ENCODE peak calls at places on chromosomes 5 and 9, in nine cellular contexts. Q is stimulated activated CD4-positive, alpha-beta T cell treated with anti-CD3 and anti-CD28 coated beads, Interleukin-1b, Interleukin-23, amount 100 ng/mL, for 1 hour; Z is mucosa of gallbladder; B is central memory CD8-positive, alpha-beta T cell; T is cardiac fibroblast; L is pancreas; S is esophagus squamous epithelium; E is hypothalamus; C is T-helper 17 cell. A is an unnamed sample.

GRCh38 chr5:7412369-7412768 is 16.4 kb downstream of the ADCY2 start:
- DNase-seq in Q (no peak), Z (no peak), B (no peak), T (no peak), L (no peak), S (no peak), E (no peak), C (no peak), A (no peak)

GRCh38 chr5:76591366-76591765 is 31.8 kb downstream of the F2RL2 start:
- DNase-seq in Q (no peak), Z (no peak), B (no peak), T (no peak), L (no peak), S (no peak), E (no peak), C (no peak), A (no peak)

GRCh38 chr5:137575847-137576246 is 76.7 kb upstream of the SPOCK1 start:
- DNase-seq in Q (no peak), Z (no peak), B (no peak), T (peak), L (no peak), S (no peak), E (no peak), C (no peak), A (peak)

GRCh38 chr9:132943677-132944293 is 631 bp downstream of the TSC1 start:
- DNase-seq in Q (no peak), Z (no peak), B (no peak), T (no peak), L (no peak), S (no peak), E (peak), C (no peak), A (no peak)

GRCh38 chr5:31889131-31889561 is 250.2 kb downstream of the PDZD2 start:
- DNase-seq in Q (no peak), Z (no peak), B (no peak), T (no peak), L (no peak), S (no peak), E (no peak), C (no peak), A (no peak)

GRCh38 chr9:75979362-75979761 is 88.9 kb downstream of the PCSK5 start:
- DNase-seq in Q (no peak), Z (no peak), B (no peak), T (peak), L (no peak), S (no peak), E (no peak), C (no peak), A (no peak)

GRCh38 chr5:140481758-140482157 is 65.7 kb upstream of the EIF4EBP3 start:
- DNase-seq in Q (no peak), Z (no peak), B (no peak), T (peak), L (no peak), S (no peak), E (no peak), C (no peak), A (peak)

GRCh38 chr9:13070612-13071595 is 208.6 kb downstream of the MPDZ start:
- DNase-seq in Q (no peak), Z (no peak), B (no peak), T (no peak), L (no peak), S (no peak), E (no peak), C (no peak), A (no peak)

GRCh38 chr9:132877447-132877817 is 652 bp downstream of the AK8 start:
- DNase-seq in Q (no peak), Z (no peak), B (no peak), T (no peak), L (no peak), S (no peak), E (no peak), C (no peak), A (no peak)

GRCh38 chr9:122004589-122004988 is 88.5 kb downstream of the TTLL11 start:
- DNase-seq in Q (no peak), Z (no peak), B (no peak), T (no peak), L (no peak), S (no peak), E (no peak), C (no peak), A (no peak)

GRCh38 chr9:135479469-135480052 is at the start of gene PPP1R26:
- DNase-seq in Q (no peak), Z (no peak), B (no peak), T (no peak), L (peak), S (no peak), E (no peak), C (no peak), A (no peak)

GRCh38 chr5:79495311-79495710 is 18.6 kb downstream of the HOMER1 start:
- DNase-seq in Q (no peak), Z (no peak), B (no peak), T (peak), L (no peak), S (no peak), E (no peak), C (no peak), A (no peak)

GRCh38 chr5:68074048-68074632 is 141.4 kb upstream of the PIK3R1 start:
- DNase-seq in Q (no peak), Z (peak), B (no peak), T (peak), L (no peak), S (no peak), E (no peak), C (no peak), A (peak)

GRCh38 chr9:107227696-107228258 is 55.3 kb upstream of the RAD23B start:
- DNase-seq in Q (no peak), Z (no peak), B (no peak), T (peak), L (no peak), S (no peak), E (no peak), C (no peak), A (no peak)

GRCh38 chr9:131277673-131278420 is 1.5 kb upstream of the FAM78A start:
- DNase-seq in Q (no peak), Z (peak), B (peak), T (peak), L (peak), S (no peak), E (peak), C (peak), A (peak)

GRCh38 chr5:173823721-173824567 is 64.2 kb upstream of the CPEB4 start:
- DNase-seq in Q (no peak), Z (peak), B (no peak), T (peak), L (peak), S (no peak), E (no peak), C (no peak), A (peak)

GRCh38 chr5:139746691-139747582 is 48.7 kb upstream of the PSD2 start:
- DNase-seq in Q (peak), Z (no peak), B (peak), T (no peak), L (no peak), S (no peak), E (peak), C (peak), A (no peak)

GRCh38 chr5:141846031-141846430 is 32.2 kb downstream of the PCDH1 start:
- DNase-seq in Q (no peak), Z (no peak), B (no peak), T (peak), L (no peak), S (no peak), E (peak), C (no peak), A (peak)

GRCh38 chr5:58410441-58410840 is 49.4 kb downstream of the PLK2 start:
- DNase-seq in Q (no peak), Z (no peak), B (no peak), T (peak), L (no peak), S (no peak), E (no peak), C (no peak), A (peak)

GRCh38 chr9:84856181-84856632 is 186.7 kb downstream of the NTRK2 start:
- DNase-seq in Q (no peak), Z (no peak), B (no peak), T (peak), L (no peak), S (no peak), E (no peak), C (no peak), A (peak)

GRCh38 chr5:77852068-77852513 is 76.0 kb upstream of the TBCA start:
- DNase-seq in Q (no peak), Z (no peak), B (no peak), T (no peak), L (no peak), S (no peak), E (no peak), C (no peak), A (no peak)

GRCh38 chr9:784202-784601 is 57.3 kb upstream of the DMRT1 start:
- DNase-seq in Q (no peak), Z (no peak), B (no peak), T (no peak), L (no peak), S (no peak), E (no peak), C (no peak), A (no peak)

GRCh38 chr5:74251106-74252032 is 389.2 kb downstream of the ENC1 start:
- DNase-seq in Q (no peak), Z (no peak), B (no peak), T (peak), L (no peak), S (no peak), E (no peak), C (no peak), A (peak)

GRCh38 chr5:158115468-158115867 is 256.5 kb upstream of the CLINT1 start:
- DNase-seq in Q (no peak), Z (no peak), B (no peak), T (no peak), L (no peak), S (no peak), E (no peak), C (no peak), A (no peak)

GRCh38 chr9:125886365-125886764 is 139.2 kb downstream of the PBX3 start:
- DNase-seq in Q (no peak), Z (no peak), B (no peak), T (no peak), L (no peak), S (no peak), E (no peak), C (no peak), A (no peak)